ENCODE peak calls at places on chromosomes 1 and 21, in five cellular contexts. L is colonic mucosa; E is CD8-positive, alpha-beta T cell; I is neural crest cell; S is GM10248. W is an unnamed sample.
A peak's percentile ranks its signal among the peaks of the same experiment; 100 is the strongest.

GRCh38 chr1:172467446-172467845 is 23.6 kb upstream of the PIGC start:
- DNase-seq in L (no peak), E (no peak), I (no peak), S (no peak), W (no peak)

GRCh38 chr1:206797534-206798383 is 25.5 kb upstream of the IL10 start:
- DNase-seq in L (no peak), E (no peak), I (peak; percentile 14), S (no peak), W (no peak)

GRCh38 chr1:7474786-7475502 is 296.2 kb upstream of the VAMP3 start:
- DNase-seq in L (no peak), E (no peak), I (no peak), S (no peak), W (no peak)

GRCh38 chr1:3598051-3598471 is 13.2 kb downstream of the MEGF6 start:
- DNase-seq in L (no peak), E (no peak), I (peak; percentile 29), S (no peak), W (no peak)

GRCh38 chr1:207064546-207064945 is 11.5 kb downstream of the PFKFB2 start:
- DNase-seq in L (no peak), E (no peak), I (no peak), S (no peak), W (no peak)

GRCh38 chr1:169484683-169485426 is 889 bp downstream of the SLC19A2 start:
- DNase-seq in L (peak; percentile 61), E (no peak), I (no peak), S (peak; percentile 32), W (no peak)

GRCh38 chr1:229325873-229326502 is 16.9 kb downstream of the CCSAP start:
- DNase-seq in L (no peak), E (no peak), I (no peak), S (no peak), W (no peak)

GRCh38 chr21:26842976-26843911 is 2.0 kb downstream of the ADAMTS1 start:
- DNase-seq in L (peak; percentile 91), E (no peak), I (peak; percentile 68), S (no peak), W (no peak)

GRCh38 chr1:12244078-12244477 is 14.2 kb downstream of the VPS13D start:
- DNase-seq in L (no peak), E (no peak), I (no peak), S (no peak), W (no peak)

GRCh38 chr1:9078035-9078948 is 8.9 kb upstream of the SLC2A5 start:
- DNase-seq in L (no peak), E (no peak), I (no peak), S (no peak), W (no peak)

GRCh38 chr1:17437260-17438175 is 2.0 kb downstream of the RCC2 start:
- DNase-seq in L (peak; percentile 38), E (peak; percentile 14), I (peak; percentile 34), S (peak; percentile 92), W (peak; percentile 68)

GRCh38 chr21:44378646-44379581 is 25.5 kb downstream of the TRPM2 start:
- DNase-seq in L (no peak), E (no peak), I (no peak), S (no peak), W (no peak)

GRCh38 chr21:45376459-45377324 is 28.3 kb upstream of the COL18A1 start:
- DNase-seq in L (no peak), E (no peak), I (no peak), S (no peak), W (no peak)

GRCh38 chr1:225962440-225962975 is 21.5 kb upstream of the LEFTY2 start:
- DNase-seq in L (peak; percentile 80), E (peak; percentile 28), I (peak; percentile 74), S (peak; percentile 82), W (peak; percentile 56)

GRCh38 chr1:3850857-3851256 is 6.2 kb downstream of the CEP104 start:
- DNase-seq in L (no peak), E (no peak), I (no peak), S (no peak), W (no peak)

GRCh38 chr1:29679316-29679715 is 443.0 kb downstream of the PTPRU start:
- DNase-seq in L (no peak), E (no peak), I (no peak), S (no peak), W (no peak)

GRCh38 chr1:107681001-107681479 is 283.9 kb downstream of the VAV3 start:
- DNase-seq in L (peak; percentile 36), E (no peak), I (no peak), S (no peak), W (no peak)

GRCh38 chr1:84298336-84298687 is 3.2 kb upstream of the SAMD13 start:
- DNase-seq in L (peak; percentile 67), E (peak; percentile 12), I (peak; percentile 40), S (peak; percentile 81), W (peak; percentile 58)

GRCh38 chr1:164576311-164577271 is 17.6 kb downstream of the PBX1 start:
- DNase-seq in L (no peak), E (no peak), I (peak; percentile 11), S (no peak), W (no peak)

GRCh38 chr1:93708734-93709481 is 27.3 kb upstream of the BCAR3 start:
- DNase-seq in L (no peak), E (no peak), I (no peak), S (no peak), W (no peak)

GRCh38 chr1:91799159-91799558 is 86.8 kb downstream of the TGFBR3 start:
- DNase-seq in L (no peak), E (no peak), I (no peak), S (no peak), W (no peak)

GRCh38 chr1:184624051-184624450 is 130.6 kb downstream of the EDEM3 start:
- DNase-seq in L (no peak), E (no peak), I (no peak), S (no peak), W (no peak)

DNA sequence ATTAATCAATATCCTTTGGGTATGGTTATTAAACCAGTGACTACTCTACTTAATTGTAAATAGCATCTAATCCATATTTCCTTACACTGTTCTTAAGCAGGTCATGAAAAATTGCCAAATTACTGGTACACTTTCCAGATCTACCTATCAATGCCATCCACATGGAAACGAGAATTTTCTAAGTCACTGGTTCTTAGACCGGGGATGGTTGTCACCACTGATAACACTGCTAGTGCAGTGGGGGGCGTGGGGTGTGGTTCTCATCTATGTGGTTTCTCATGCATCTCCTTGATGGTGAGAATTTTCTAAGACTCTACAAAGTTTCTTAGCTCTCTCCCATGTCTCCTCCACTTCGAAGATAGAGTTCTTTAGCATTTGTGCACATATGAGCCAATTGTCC is 63.7 kb upstream of the COG2 start:
- DNase-seq in L (no peak), E (no peak), I (no peak), S (no peak), W (no peak)
- TF ChIP-seq CTCF in L (no peak), E (no peak), I (no peak), S (no peak), W (no peak)

DNA sequence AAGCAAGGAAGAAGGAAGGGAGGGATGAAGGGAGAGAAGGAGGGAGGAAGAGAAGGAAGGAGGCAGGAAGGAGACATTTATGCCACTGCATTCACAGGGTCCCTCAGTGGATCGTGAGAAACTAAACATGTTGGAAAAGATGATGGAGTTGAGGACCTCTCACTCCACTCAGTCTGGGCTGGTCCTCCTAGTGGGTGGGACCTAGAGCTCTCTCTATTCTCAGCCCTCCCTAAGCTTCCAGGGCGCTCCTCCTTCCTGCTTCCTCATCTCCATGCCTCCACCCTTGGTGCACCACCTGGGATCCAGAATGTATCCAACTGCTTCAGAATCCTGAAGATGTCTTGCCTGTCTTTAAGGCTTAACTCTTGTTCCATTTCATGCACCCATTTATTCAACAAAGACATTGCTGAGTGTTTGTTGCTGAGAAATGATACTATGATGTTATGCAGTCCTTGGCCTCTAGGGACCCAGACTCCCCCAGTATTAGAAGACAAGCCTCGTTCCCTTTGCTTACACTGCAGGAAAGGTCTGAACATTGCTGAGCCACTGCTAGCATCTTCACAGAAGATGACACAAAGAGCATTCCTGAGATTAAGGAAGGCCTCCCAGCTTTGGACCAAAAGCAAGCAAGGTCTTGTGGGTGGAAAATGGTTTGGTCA is 88.5 kb downstream of the BEND5 start:
- DNase-seq in L (no peak), E (no peak), I (no peak), S (no peak), W (no peak)
- TF ChIP-seq CTCF in L (no peak), E (no peak), I (peak; percentile 48), S (peak; percentile 12), W (no peak)

GRCh38 chr1:53291574-53291973 is 36.3 kb downstream of the LRP8 start:
- DNase-seq in L (no peak), E (no peak), I (no peak), S (no peak), W (no peak)
- TF ChIP-seq CTCF in L (no peak), E (no peak), I (no peak), S (no peak), W (no peak)

GRCh38 chr1:86416343-86416742 is 7.6 kb upstream of the CLCA2 start:
- DNase-seq in L (peak; percentile 74), E (no peak), I (no peak), S (no peak), W (no peak)

GRCh38 chr1:86421601-86422280 is 2.2 kb upstream of the CLCA2 start:
- DNase-seq in L (no peak), E (no peak), I (no peak), S (no peak), W (no peak)

GRCh38 chr1:86423473-86423872 is 498 bp upstream of the CLCA2 start:
- DNase-seq in L (no peak), E (no peak), I (no peak), S (no peak), W (no peak)

GRCh38 chr1:86423873-86424272 is at the start of gene CLCA2:
- DNase-seq in L (no peak), E (no peak), I (no peak), S (no peak), W (no peak)

DNA sequence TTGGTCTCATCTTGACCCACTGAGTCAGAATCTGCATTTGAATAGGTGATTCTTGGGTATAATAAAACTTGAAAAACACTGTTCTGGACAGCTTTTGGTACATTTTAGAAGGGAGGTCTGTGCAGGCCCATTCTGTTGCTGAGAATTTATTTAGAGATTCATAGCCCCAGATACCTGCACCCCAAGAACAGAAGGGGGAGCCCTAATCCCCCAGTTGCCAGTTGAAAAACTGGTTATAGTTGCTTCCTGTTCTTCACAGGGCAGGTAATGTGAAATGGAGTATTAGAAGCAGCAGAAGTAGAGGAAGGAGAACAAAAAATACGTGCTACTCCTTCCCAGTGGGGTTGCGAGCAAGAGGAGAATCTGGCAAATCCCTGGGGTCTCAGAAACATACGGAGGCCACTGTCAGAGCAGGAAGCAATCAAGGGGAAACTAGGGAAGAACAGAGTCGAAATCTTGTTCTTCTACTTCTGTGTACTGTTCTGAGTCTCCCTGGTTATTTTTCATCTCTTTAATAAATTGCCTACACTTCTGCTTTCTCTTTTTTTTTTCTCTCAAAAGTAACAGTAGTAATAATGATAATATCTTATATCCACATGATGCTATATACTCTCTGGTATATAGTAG is 4.6 kb upstream of the CLCA2 start:
- DNase-seq in L (peak; percentile 42), E (peak; percentile 8), I (no peak), S (peak; percentile 57), W (no peak)
- TF ChIP-seq CTCF in L (peak; percentile 33), E (peak; percentile 71), I (peak; percentile 46), S (peak; percentile 77), W (no peak)

DNA sequence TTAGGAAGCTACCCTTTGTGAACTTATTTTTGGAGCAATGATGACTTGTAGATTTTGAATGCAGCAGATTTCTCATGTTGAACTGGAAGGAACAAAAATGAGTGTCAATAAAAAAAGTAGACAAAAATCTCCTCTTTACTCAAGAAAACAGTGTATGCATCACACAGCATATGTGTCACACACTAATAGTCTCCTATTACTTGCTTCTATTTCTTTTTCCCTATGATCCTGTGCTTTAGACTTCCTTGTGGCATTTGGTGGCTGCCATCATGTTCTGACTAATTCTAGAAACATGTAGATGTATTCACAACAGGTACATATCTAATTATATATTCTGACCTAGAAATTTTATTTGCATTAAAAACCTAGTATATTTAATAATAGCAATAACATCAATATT is 14.3 kb downstream of the RC3H1 start:
- DNase-seq in L (no peak), E (no peak), I (no peak), S (no peak), W (no peak)
- TF ChIP-seq CTCF in L (no peak), E (no peak), I (no peak), S (no peak), W (no peak)

W was measured in activated B cell treated with CpG ODN at 0.5 μM for 24 hours.